ENCODE peak calls at places on chromosomes 16 and 17, in six cellular contexts. One of them, this sample, is unnamed.

GRCh38 chr17:13594762-13595697 is 6.7 kb downstream of the HS3ST3A1 start:
- DNase-seq in sigmoid colon: peak
- DNase-seq in GM20000: peak
- DNase-seq in PC-3: peak
- DNase-seq in GM10248: peak
- DNase-seq in cardiac muscle cell: peak
- DNase-seq in this sample: peak

GRCh38 chr17:47615766-47616424 is 33.8 kb upstream of the KPNB1 start:
- DNase-seq in sigmoid colon: no peak
- DNase-seq in GM20000: peak
- DNase-seq in PC-3: peak
- DNase-seq in GM10248: peak
- DNase-seq in cardiac muscle cell: peak
- DNase-seq in this sample: peak

GRCh38 chr17:82062076-82062983 is 3.3 kb downstream of the DUS1L start:
- DNase-seq in sigmoid colon: no peak
- DNase-seq in GM20000: no peak
- DNase-seq in PC-3: no peak
- DNase-seq in GM10248: no peak
- DNase-seq in cardiac muscle cell: no peak
- DNase-seq in this sample: no peak

GRCh38 chr17:64103751-64104364 is 26.1 kb downstream of the ERN1 start:
- DNase-seq in sigmoid colon: no peak
- DNase-seq in GM20000: no peak
- DNase-seq in PC-3: peak
- DNase-seq in GM10248: no peak
- DNase-seq in cardiac muscle cell: no peak
- DNase-seq in this sample: no peak

GRCh38 chr17:82891911-82892310 is 52.1 kb upstream of the ZNF750 start:
- DNase-seq in sigmoid colon: no peak
- DNase-seq in GM20000: no peak
- DNase-seq in PC-3: no peak
- DNase-seq in GM10248: no peak
- DNase-seq in cardiac muscle cell: no peak
- DNase-seq in this sample: no peak

GRCh38 chr17:73827627-73828241 is 183.5 kb upstream of the SDK2 start:
- DNase-seq in sigmoid colon: peak
- DNase-seq in GM20000: no peak
- DNase-seq in PC-3: peak
- DNase-seq in GM10248: no peak
- DNase-seq in cardiac muscle cell: no peak
- DNase-seq in this sample: no peak

GRCh38 chr16:85819711-85820110 is 20.2 kb downstream of the COX4I1 start:
- DNase-seq in sigmoid colon: peak
- DNase-seq in GM20000: no peak
- DNase-seq in PC-3: no peak
- DNase-seq in GM10248: no peak
- DNase-seq in cardiac muscle cell: no peak
- DNase-seq in this sample: no peak

GRCh38 chr17:59561042-59561441 is 4.4 kb upstream of the DHX40 start:
- DNase-seq in sigmoid colon: no peak
- DNase-seq in GM20000: peak
- DNase-seq in PC-3: peak
- DNase-seq in GM10248: peak
- DNase-seq in cardiac muscle cell: peak
- DNase-seq in this sample: peak

GRCh38 chr17:66737524-66737923 is 97.4 kb upstream of the CACNG5 start:
- DNase-seq in sigmoid colon: peak
- DNase-seq in GM20000: no peak
- DNase-seq in PC-3: no peak
- DNase-seq in GM10248: no peak
- DNase-seq in cardiac muscle cell: peak
- DNase-seq in this sample: no peak
- TF ChIP-seq CTCF in sigmoid colon: no peak
- TF ChIP-seq CTCF in GM20000: no peak
- TF ChIP-seq CTCF in PC-3: no peak
- TF ChIP-seq CTCF in GM10248: no peak
- TF ChIP-seq CTCF in cardiac muscle cell: peak
- TF ChIP-seq CTCF in this sample: peak

GRCh38 chr16:83952587-83952939 is 477 bp upstream of the OSGIN1 start:
- DNase-seq in sigmoid colon: no peak
- DNase-seq in GM20000: no peak
- DNase-seq in PC-3: peak
- DNase-seq in GM10248: no peak
- DNase-seq in cardiac muscle cell: no peak
- DNase-seq in this sample: no peak

GRCh38 chr16:83954577-83955016 is 1.6 kb downstream of the OSGIN1 start:
- DNase-seq in sigmoid colon: peak
- DNase-seq in GM20000: no peak
- DNase-seq in PC-3: peak
- DNase-seq in GM10248: no peak
- DNase-seq in cardiac muscle cell: no peak
- DNase-seq in this sample: no peak

GRCh38 chr16:83955218-83956130 is 2.4 kb downstream of the OSGIN1 start:
- DNase-seq in sigmoid colon: no peak
- DNase-seq in GM20000: no peak
- DNase-seq in PC-3: no peak
- DNase-seq in GM10248: no peak
- DNase-seq in cardiac muscle cell: no peak
- DNase-seq in this sample: no peak

GRCh38 chr16:83952940-83953795 is at the start of gene OSGIN1:
- DNase-seq in sigmoid colon: peak
- DNase-seq in GM20000: peak
- DNase-seq in PC-3: peak
- DNase-seq in GM10248: peak
- DNase-seq in cardiac muscle cell: peak
- DNase-seq in this sample: peak

GRCh38 chr16:83953796-83954576 is 946 bp downstream of the OSGIN1 start:
- DNase-seq in sigmoid colon: no peak
- DNase-seq in GM20000: peak
- DNase-seq in PC-3: peak
- DNase-seq in GM10248: peak
- DNase-seq in cardiac muscle cell: peak
- DNase-seq in this sample: peak
- TF ChIP-seq CTCF in sigmoid colon: peak
- TF ChIP-seq CTCF in GM20000: peak
- TF ChIP-seq CTCF in PC-3: peak
- TF ChIP-seq CTCF in GM10248: peak
- TF ChIP-seq CTCF in cardiac muscle cell: peak
- TF ChIP-seq CTCF in this sample: peak

GRCh38 chr17:80476877-80477646 is 655 bp upstream of the NPTX1 start:
- DNase-seq in sigmoid colon: no peak
- DNase-seq in GM20000: peak
- DNase-seq in PC-3: no peak
- DNase-seq in GM10248: no peak
- DNase-seq in cardiac muscle cell: no peak
- DNase-seq in this sample: peak
- TF ChIP-seq CTCF in sigmoid colon: no peak
- TF ChIP-seq CTCF in GM20000: no peak
- TF ChIP-seq CTCF in PC-3: no peak
- TF ChIP-seq CTCF in GM10248: no peak
- TF ChIP-seq CTCF in cardiac muscle cell: no peak
- TF ChIP-seq CTCF in this sample: no peak

GRCh38 chr16:25111403-25112166 is at the start of gene LCMT1:
- DNase-seq in sigmoid colon: peak
- DNase-seq in GM20000: peak
- DNase-seq in PC-3: peak
- DNase-seq in GM10248: peak
- DNase-seq in cardiac muscle cell: peak
- DNase-seq in this sample: peak
- TF ChIP-seq CTCF in sigmoid colon: no peak
- TF ChIP-seq CTCF in GM20000: no peak
- TF ChIP-seq CTCF in PC-3: no peak
- TF ChIP-seq CTCF in GM10248: no peak
- TF ChIP-seq CTCF in cardiac muscle cell: peak
- TF ChIP-seq CTCF in this sample: no peak

GRCh38 chr17:8791248-8791909 is 7.8 kb downstream of the MFSD6L start:
- DNase-seq in sigmoid colon: no peak
- DNase-seq in GM20000: no peak
- DNase-seq in PC-3: no peak
- DNase-seq in GM10248: no peak
- DNase-seq in cardiac muscle cell: no peak
- DNase-seq in this sample: no peak
- TF ChIP-seq CTCF in sigmoid colon: no peak
- TF ChIP-seq CTCF in GM20000: no peak
- TF ChIP-seq CTCF in PC-3: peak
- TF ChIP-seq CTCF in GM10248: no peak
- TF ChIP-seq CTCF in cardiac muscle cell: peak
- TF ChIP-seq CTCF in this sample: no peak

DNA sequence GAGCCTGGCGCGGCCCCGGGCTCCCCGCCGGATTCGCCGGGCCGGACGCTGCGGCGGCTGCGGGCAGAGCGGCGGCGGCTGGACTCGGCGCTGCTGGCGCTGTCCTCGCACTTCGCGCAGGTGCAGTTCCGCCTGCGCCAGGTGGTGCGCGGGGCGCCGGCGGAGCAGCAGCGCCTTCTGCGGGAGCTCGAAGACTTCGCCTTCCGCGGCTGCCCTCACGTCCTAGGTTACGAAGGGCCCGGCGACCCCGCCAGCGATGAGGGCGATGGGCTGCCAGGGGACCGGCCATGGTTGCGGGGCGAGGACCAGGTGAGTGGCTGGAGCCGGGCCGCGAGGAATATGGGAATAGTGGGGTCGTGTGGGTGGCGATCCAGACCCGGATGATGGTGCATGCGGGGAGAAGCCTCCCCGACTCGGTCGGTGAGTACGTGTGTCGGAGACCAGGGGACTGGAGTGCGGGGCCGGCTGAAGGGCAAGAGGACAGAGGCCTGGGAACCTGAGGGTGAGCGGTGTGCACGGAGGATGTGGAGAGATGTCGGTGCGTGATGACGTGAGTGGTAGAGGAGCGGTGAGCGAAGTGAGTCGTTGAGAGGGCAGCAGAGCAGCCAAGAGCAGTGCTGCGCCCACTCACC is 517 bp downstream of the RUNDC1 start:
- DNase-seq in sigmoid colon: peak
- DNase-seq in GM20000: peak
- DNase-seq in PC-3: peak
- DNase-seq in GM10248: peak
- DNase-seq in cardiac muscle cell: peak
- DNase-seq in this sample: peak
- TF ChIP-seq CTCF in sigmoid colon: no peak
- TF ChIP-seq CTCF in GM20000: no peak
- TF ChIP-seq CTCF in PC-3: no peak
- TF ChIP-seq CTCF in GM10248: peak
- TF ChIP-seq CTCF in cardiac muscle cell: no peak
- TF ChIP-seq CTCF in this sample: peak

GRCh38 chr16:2204727-2205103 is 539 bp upstream of the MLST8 start:
- DNase-seq in sigmoid colon: no peak
- DNase-seq in GM20000: no peak
- DNase-seq in PC-3: no peak
- DNase-seq in GM10248: no peak
- DNase-seq in cardiac muscle cell: no peak
- DNase-seq in this sample: no peak

GRCh38 chr16:2206780-2207433 is 1.7 kb downstream of the MLST8 start:
- DNase-seq in sigmoid colon: no peak
- DNase-seq in GM20000: no peak
- DNase-seq in PC-3: no peak
- DNase-seq in GM10248: no peak
- DNase-seq in cardiac muscle cell: no peak
- DNase-seq in this sample: no peak

GRCh38 chr16:2206420-2206779 is 1.1 kb downstream of the MLST8 start:
- DNase-seq in sigmoid colon: no peak
- DNase-seq in GM20000: no peak
- DNase-seq in PC-3: no peak
- DNase-seq in GM10248: no peak
- DNase-seq in cardiac muscle cell: no peak
- DNase-seq in this sample: no peak

GRCh38 chr16:2205967-2206313 is 686 bp downstream of the MLST8 start:
- DNase-seq in sigmoid colon: no peak
- DNase-seq in GM20000: no peak
- DNase-seq in PC-3: no peak
- DNase-seq in GM10248: no peak
- DNase-seq in cardiac muscle cell: no peak
- DNase-seq in this sample: no peak

DNA sequence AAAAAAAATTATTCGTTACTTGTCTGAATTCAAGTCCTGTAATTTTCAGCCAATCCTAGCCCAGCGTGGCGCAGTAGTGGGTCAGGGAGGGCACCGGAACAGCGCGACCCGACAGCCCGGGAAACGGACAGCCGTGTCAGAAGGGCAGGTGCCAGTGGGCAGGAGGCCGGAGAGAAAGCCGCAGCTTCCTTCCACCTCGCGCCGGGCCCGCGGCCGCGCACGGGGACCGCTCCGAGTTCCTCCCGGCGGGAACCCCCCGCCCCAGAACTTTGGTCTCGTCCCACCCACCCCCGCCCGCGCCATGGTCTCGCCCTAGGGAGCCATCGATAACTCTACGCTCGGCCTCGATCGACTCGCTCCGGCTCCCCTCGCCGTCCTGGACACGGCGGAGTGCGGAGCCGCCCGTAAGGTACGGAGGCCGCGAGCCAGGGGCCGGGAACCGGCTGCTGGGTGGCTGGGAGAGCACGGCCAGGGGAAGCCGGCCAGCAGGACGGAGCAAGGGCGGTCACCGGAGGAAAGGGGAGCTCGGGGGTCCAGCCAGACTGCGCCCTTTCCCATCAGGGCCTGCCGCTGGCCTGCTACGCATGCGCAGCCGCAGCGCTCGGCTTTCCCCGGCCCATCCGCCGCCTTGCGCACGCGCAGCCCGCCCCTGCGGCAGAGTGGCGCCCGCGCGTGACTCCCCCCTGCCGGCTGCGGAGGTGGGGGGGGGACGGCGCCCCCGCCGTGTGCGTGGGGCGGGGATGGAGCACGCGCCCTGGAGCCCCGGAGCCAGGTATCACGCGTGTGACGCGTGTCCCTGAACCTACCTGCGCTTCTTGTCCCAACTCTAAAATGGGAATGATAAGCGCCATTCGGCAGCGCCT is at the start of gene MLST8:
- DNase-seq in sigmoid colon: peak
- DNase-seq in GM20000: peak
- DNase-seq in PC-3: peak
- DNase-seq in GM10248: peak
- DNase-seq in cardiac muscle cell: peak
- DNase-seq in this sample: peak
- TF ChIP-seq CTCF in sigmoid colon: no peak
- TF ChIP-seq CTCF in GM20000: no peak
- TF ChIP-seq CTCF in PC-3: no peak
- TF ChIP-seq CTCF in GM10248: no peak
- TF ChIP-seq CTCF in cardiac muscle cell: peak
- TF ChIP-seq CTCF in this sample: no peak

This sample was measured in GM13976.